ENCODE peak calls at places on chromosomes 2 and 18, in five cellular contexts. A is pancreas; Y is CD4-positive, CD25-positive, alpha-beta regulatory T cell; J is A549; S is AG04450. H is an unnamed sample.
A peak's percentile ranks its signal among the peaks of the same experiment; 100 is the strongest.

GRCh38 chr2:219539295-219539788 is 4.3 kb downstream of the CHPF start:
- DNase-seq in A (no peak), Y (no peak), J (no peak), S (no peak), H (no peak)

GRCh38 chr2:111946294-111947114 is 48.1 kb downstream of the MERTK start:
- DNase-seq in A (peak; percentile 84), Y (no peak), J (peak; percentile 61), S (peak; percentile 87), H (no peak)

GRCh38 chr2:239323473-239323872 is 77.3 kb downstream of the HDAC4 start:
- DNase-seq in A (no peak), Y (no peak), J (no peak), S (no peak), H (no peak)

GRCh38 chr2:28586864-28587263 is 91.0 kb downstream of the PLB1 start:
- DNase-seq in A (no peak), Y (peak; percentile 91), J (no peak), S (no peak), H (no peak)

GRCh38 chr2:170824526-170825015 is 7.9 kb downstream of the GAD1 start:
- DNase-seq in A (no peak), Y (no peak), J (no peak), S (no peak), H (no peak)

GRCh38 chr18:22703883-22704626 is 229.1 kb upstream of the RBBP8 start:
- DNase-seq in A (peak; percentile 15), Y (peak; percentile 42), J (peak; percentile 60), S (no peak), H (peak; percentile 50)

GRCh38 chr2:151344906-151345305 is 12.5 kb upstream of the TNFAIP6 start:
- DNase-seq in A (no peak), Y (no peak), J (no peak), S (no peak), H (no peak)

GRCh38 chr2:134261398-134262131 is 7.7 kb downstream of the MGAT5 start:
- DNase-seq in A (no peak), Y (no peak), J (no peak), S (no peak), H (no peak)

GRCh38 chr18:57210101-57210661 is 63.3 kb downstream of the BOD1L2 start:
- DNase-seq in A (peak; percentile 37), Y (no peak), J (peak; percentile 76), S (peak; percentile 34), H (peak; percentile 31)

GRCh38 chr2:41920812-41921211 is 127.0 kb upstream of the PKDCC start:
- DNase-seq in A (no peak), Y (no peak), J (peak; percentile 36), S (no peak), H (no peak)

GRCh38 chr2:155372969-155373368 is 674.5 kb downstream of the KCNJ3 start:
- DNase-seq in A (no peak), Y (no peak), J (peak; percentile 22), S (no peak), H (no peak)

GRCh38 chr18:9475643-9476580 is 599 bp downstream of the RALBP1 start:
- DNase-seq in A (no peak), Y (peak; percentile 67), J (no peak), S (no peak), H (peak; percentile 23)

GRCh38 chr18:34350778-34351177 is 126.1 kb upstream of the NOL4 start:
- DNase-seq in A (no peak), Y (no peak), J (no peak), S (no peak), H (no peak)

GRCh38 chr2:16664052-16664731 is 1.4 kb downstream of the CYRIA start:
- DNase-seq in A (peak; percentile 43), Y (peak; percentile 6), J (peak; percentile 34), S (peak; percentile 71), H (peak; percentile 62)

GRCh38 chr2:207133862-207134519 is 31.8 kb downstream of the KLF7 start:
- DNase-seq in A (peak; percentile 39), Y (no peak), J (peak; percentile 39), S (peak; percentile 67), H (peak; percentile 66)

GRCh38 chr2:101113441-101114267 is 37.5 kb downstream of the TBC1D8 start:
- DNase-seq in A (no peak), Y (no peak), J (peak; percentile 96), S (no peak), H (no peak)

GRCh38 chr18:13218376-13219011 is at the start of gene LDLRAD4:
- DNase-seq in A (no peak), Y (peak; percentile 64), J (no peak), S (no peak), H (no peak)

GRCh38 chr2:161400076-161400475 is 16.0 kb upstream of the TBR1 start:
- DNase-seq in A (no peak), Y (no peak), J (peak; percentile 12), S (no peak), H (no peak)

GRCh38 chr2:127426501-127427354 is 8.5 kb downstream of the PROC start:
- DNase-seq in A (no peak), Y (no peak), J (no peak), S (no peak), H (no peak)

GRCh38 chr2:144548088-144548487 is 28.2 kb upstream of the ZEB2 start:
- DNase-seq in A (no peak), Y (no peak), J (no peak), S (no peak), H (no peak)

GRCh38 chr2:207692206-207693065 is 19.0 kb upstream of the CCNYL1 start:
- DNase-seq in A (peak; percentile 57), Y (peak; percentile 68), J (peak; percentile 74), S (no peak), H (peak; percentile 48)

GRCh38 chr2:120779781-120780283 is 44.2 kb downstream of the GLI2 start:
- DNase-seq in A (no peak), Y (no peak), J (peak; percentile 46), S (peak; percentile 76), H (no peak)
- H3K27ac ChIP-seq in A (no peak overlapping the region), Y (no peak overlapping the region), J (no peak overlapping the region), S (peak overlapping the region; percentile 92), H (no peak overlapping the region)

DNA sequence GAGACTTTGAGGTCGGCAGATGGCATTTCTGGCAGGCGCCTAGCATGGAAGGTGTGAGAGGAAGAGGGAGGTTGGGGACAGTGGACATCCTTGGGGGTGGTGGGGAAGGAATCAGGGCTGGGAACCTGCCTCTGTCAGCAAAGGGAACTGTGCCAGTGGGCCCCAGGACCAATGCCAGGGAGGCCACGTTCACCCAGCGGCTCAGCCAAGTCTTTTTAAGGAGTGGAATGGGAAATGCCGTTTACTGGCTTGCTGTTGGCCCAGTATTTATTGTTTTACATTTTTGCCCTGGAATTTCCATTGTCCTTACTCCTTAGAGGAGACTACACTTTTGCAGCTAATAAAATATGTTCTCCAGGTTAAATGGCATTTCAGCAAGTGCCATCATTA is 135.2 kb downstream of the MCFD2 start:
- DNase-seq in A (no peak), Y (no peak), J (no peak), S (no peak), H (no peak)
- H3K27ac ChIP-seq in A (no peak overlapping the region), Y (no peak overlapping the region), J (peak overlapping the region; percentile 56), S (peak overlapping the region; percentile 72), H (no peak overlapping the region)

GRCh38 chr2:104408266-104408665 is 445.6 kb upstream of the POU3F3 start:
- DNase-seq in A (no peak), Y (no peak), J (no peak), S (no peak), H (peak; percentile 77)
- H3K27ac ChIP-seq in A (no peak overlapping the region), Y (no peak overlapping the region), J (no peak overlapping the region), S (no peak overlapping the region), H (peak overlapping the region; percentile 95)

GRCh38 chr2:19138264-19138825 is 220.1 kb downstream of the OSR1 start:
- DNase-seq in A (no peak), Y (no peak), J (peak; percentile 25), S (no peak), H (no peak)
- H3K27ac ChIP-seq in A (no peak overlapping the region), Y (no peak overlapping the region), J (peak overlapping the region; percentile 77), S (no peak overlapping the region), H (no peak overlapping the region)

DNA sequence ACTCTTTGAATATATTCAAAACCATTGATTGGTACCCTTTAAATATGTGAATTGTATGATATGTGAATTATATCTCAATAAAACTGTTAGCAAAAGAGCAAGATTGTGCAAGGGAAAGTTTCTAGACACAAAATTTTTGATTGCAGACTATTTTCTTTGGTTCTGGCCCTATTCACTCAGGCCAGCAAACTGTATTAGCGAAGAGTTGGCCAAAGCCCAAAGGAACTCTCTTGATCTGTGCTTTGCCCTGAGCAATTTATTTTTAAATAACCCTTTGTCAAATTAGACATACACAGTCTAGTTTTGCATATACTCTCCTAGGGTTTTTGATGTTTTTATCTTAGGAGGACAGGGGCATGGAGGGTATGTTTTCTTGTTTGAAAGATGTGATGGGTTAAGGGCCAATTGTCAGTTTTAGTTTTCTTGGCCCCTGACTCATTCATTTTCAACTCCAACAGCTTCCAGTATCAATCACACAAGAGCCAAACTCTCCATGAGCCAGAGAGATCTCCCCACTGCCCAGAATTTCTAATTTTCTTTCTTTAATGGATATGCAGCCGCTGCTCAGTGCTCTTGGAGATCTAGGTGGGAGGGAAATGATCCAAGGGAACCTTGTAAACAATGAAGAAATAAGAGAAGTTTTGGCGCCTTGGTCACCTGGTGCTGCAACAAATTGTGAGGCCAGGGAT is 231.5 kb downstream of the SRBD1 start:
- DNase-seq in A (no peak), Y (no peak), J (no peak), S (no peak), H (no peak)
- H3K27ac ChIP-seq in A (no peak overlapping the region), Y (no peak overlapping the region), J (no peak overlapping the region), S (no peak overlapping the region), H (no peak overlapping the region)